ENCODE peak calls at places on chromosomes 6 and 20, in four cellular contexts. S is astrocyte, W is upper lobe of left lung, A is A549. H is an unnamed sample. For H3K4me1, the result is how much of the 10 kb centered on the place peaks cover.

GRCh38 chr6:56693246-56693607 is 50.5 kb upstream of the DST start:
- DNase-seq in S (peak), A (peak), W (peak), H (peak)

GRCh38 chr6:13248053-13248452 is 80.3 kb downstream of the TBC1D7 start:
- DNase-seq in S (peak), W (no peak), A (peak), H (peak)

GRCh38 chr20:44759595-44759994 is 13.9 kb downstream of the KCNK15 start:
- DNase-seq in S (no peak), A (no peak), W (no peak), H (no peak)

GRCh38 chr6:84280030-84280429 is 52.6 kb upstream of the CEP162 start:
- DNase-seq in W (no peak), A (peak), S (peak), H (no peak)

GRCh38 chr6:20492099-20492498 is 42.2 kb upstream of the CDKAL1 start:
- DNase-seq in W (no peak), S (no peak), A (no peak), H (no peak)

GRCh38 chr6:53524455-53524815 is 20.5 kb downstream of the GCLC start:
- DNase-seq in A (peak), W (no peak), S (peak), H (peak)

GRCh38 chr6:29131691-29132090 is 23.8 kb downstream of the OR2J3 start:
- DNase-seq in S (no peak), W (no peak), A (no peak), H (no peak)

GRCh38 chr6:136037885-136038460 is 186.5 kb downstream of the PDE7B start:
- DNase-seq in A (no peak), S (peak), W (peak), H (peak)

GRCh38 chr6:117440558-117441525 is 15.1 kb upstream of the ROS1 start:
- DNase-seq in W (no peak), A (peak), S (peak), H (peak)

GRCh38 chr20:4153251-4153650 is 137.9 kb upstream of the RNF24 start:
- DNase-seq in S (no peak), A (no peak), W (no peak), H (no peak)

DNA sequence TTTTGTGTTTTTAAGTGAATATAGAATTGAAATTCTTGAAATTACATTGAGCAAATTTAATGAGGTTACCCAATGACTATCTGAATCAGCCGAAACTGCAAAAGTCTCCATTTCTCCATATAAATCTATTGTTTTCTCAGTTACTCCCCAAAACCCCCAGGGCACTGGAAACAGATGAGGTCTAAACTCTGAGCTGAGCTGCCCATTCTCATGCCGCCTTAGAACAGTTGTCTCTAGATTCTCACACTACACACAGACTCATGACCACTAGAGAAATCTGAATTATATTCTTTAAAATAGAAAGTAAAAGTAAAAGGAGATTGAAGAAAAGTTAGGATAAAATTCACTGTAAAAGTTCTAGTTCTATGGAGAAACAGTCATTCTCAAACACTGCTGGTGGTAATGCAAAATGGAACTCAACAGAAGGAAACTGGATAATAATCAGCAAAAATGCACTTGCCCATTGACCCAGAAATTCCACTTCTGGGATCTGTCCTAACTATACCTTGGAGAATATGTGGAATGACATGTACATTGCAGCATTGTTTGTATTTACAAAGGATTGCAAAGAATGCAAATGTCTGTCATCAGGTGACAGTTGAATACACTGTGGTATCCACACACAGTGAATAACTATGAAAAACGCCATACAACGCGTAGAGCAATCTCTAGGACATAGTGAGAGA is 125.5 kb downstream of the IPCEF1 start:
- DNase-seq in S (no peak), W (no peak), A (no peak), H (no peak)
- H3K4me1 ChIP-seq in S (under half), W (under half), A (under half), H (under half)

DNA sequence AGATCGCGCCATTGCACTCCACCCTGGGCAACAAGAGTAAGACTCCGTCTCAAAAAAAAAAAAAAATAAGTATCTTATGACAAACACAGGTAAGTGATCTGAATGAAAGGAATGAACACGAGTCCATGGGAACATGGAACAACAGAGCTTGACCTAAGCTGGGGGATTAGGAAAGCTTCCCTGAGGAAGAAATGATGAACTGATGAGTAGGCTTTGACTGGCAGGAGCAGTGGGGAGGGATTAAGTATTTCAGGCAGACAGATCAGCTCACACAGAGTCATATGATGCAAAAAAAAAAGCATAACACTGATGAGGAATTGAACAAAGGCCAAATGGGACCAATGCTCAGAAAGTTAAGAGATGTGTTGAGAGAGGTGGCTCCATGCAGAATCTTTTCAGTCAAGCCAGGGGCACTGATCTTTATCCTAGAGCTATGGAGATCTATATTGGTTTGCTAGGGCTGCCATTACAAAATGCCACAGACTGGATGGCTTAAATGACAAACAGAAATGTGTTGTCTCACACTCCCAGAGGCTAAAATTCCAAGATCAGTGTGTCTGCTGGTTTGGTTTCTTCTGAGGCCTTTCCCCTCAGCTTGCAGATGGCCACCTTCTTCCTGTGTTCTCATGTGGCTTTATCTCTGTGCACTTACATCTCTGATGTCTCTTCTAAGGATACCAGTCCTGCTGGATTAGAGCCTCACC is 85.6 kb downstream of the ANKRD6 start:
- DNase-seq in W (no peak), A (no peak), S (no peak), H (no peak)
- H3K4me1 ChIP-seq in W (under half), A (under half), S (under half), H (under half)

GRCh38 chr6:1322725-1323219 is 10.9 kb downstream of the FOXQ1 start:
- DNase-seq in A (peak), W (no peak), S (no peak), H (peak)
- H3K4me1 ChIP-seq in A (half or more), W (under half), S (under half), H (under half)

GRCh38 chr6:35592178-35592577 is 79.5 kb upstream of the TULP1 start:
- DNase-seq in W (no peak), S (no peak), A (no peak), H (no peak)
- H3K4me1 ChIP-seq in W (half or more), S (under half), A (under half), H (half or more)

GRCh38 chr20:57500941-57501340 is 24.0 kb downstream of the CTCFL start:
- DNase-seq in A (no peak), S (no peak), W (no peak), H (no peak)

GRCh38 chr20:57501461-57502330 is 23.2 kb downstream of the CTCFL start:
- DNase-seq in A (no peak), S (no peak), W (no peak), H (peak)

GRCh38 chr20:57500235-57500634 is 24.7 kb downstream of the CTCFL start:
- DNase-seq in S (no peak), W (no peak), A (no peak), H (no peak)

GRCh38 chr20:57498425-57499400 is 26.2 kb downstream of the CTCFL start:
- DNase-seq in W (peak), S (no peak), A (peak), H (peak)

GRCh38 chr20:57499676-57500075 is 25.3 kb downstream of the CTCFL start:
- DNase-seq in W (no peak), S (no peak), A (no peak), H (no peak)
- H3K4me1 ChIP-seq in W (under half), S (under half), A (under half), H (under half)

DNA sequence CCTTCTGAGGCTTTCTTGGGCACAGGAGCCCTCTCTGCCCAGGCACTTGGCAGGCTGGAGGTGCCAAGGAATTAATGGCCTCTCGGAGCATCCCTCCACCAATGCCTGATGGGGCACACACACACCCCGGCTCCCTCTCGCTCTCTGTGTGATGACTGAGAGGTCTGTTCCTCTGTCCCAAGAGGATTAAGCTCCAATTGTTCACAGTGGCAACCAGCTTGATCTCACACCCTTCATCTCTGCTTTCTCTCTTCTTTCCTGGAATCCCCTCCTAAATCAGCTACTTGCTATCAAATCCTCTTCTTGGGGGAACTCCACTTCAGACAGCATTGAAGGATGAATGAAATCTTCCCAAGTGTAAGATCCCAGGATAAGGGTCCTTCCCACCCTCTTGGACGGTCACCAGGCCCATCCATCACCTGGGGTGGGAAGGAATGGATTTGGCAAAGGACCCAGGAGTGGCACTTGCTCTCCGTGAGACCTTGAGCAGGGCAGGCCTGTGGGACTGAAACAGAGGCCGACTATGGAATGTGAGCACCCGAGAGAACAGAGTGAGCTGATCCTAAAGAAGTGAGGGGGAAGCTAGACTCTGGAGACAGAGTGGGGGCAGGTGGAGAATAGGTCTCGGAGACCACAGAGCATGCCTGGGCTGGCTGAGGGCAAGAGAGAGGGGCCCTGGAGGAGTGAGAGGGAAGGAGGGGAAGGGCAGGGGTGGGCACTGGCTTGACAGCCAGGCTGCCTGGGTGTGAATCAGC is 93.6 kb downstream of the GRM4 start:
- DNase-seq in W (no peak), A (no peak), S (no peak), H (no peak)
- H3K4me1 ChIP-seq in W (under half), A (under half), S (under half), H (under half)